ENCODE peak calls at places on chromosomes 2 and 18, in ten cellular contexts. R is GM23248; N is left lung; Q is tibial nerve; A is psoas muscle; U is HCT116; W is OCI-LY7; E is CD8-positive, alpha-beta T cell; K is SK-N-SH; F is cardiac muscle cell. P is an unnamed sample. For H3K4me1, the result is how much of the 10 kb centered on the place peaks cover.

GRCh38 chr2:34215174-34215573 is 616.1 kb upstream of the FAM98A start:
- DNase-seq in U (no peak), W (no peak), E (no peak), A (no peak), Q (no peak), F (no peak), K (no peak), R (no peak), N (no peak), P (no peak)

GRCh38 chr2:9558948-9559381 is 3.3 kb upstream of the ADAM17 start:
- DNase-seq in W (no peak), Q (no peak), U (no peak), R (peak), K (no peak), F (peak), A (no peak), N (no peak), E (no peak), P (no peak)

GRCh38 chr2:17104454-17104853 is 413.8 kb downstream of the RAD51AP2 start:
- DNase-seq in W (no peak), E (no peak), R (peak), K (no peak), F (peak), U (no peak), A (no peak), N (no peak), Q (no peak), P (no peak)

GRCh38 chr2:101500860-101501259 is 25.9 kb upstream of the RFX8 start:
- DNase-seq in W (no peak), Q (no peak), A (no peak), K (no peak), E (no peak), R (peak), N (no peak), F (peak), U (no peak), P (no peak)

GRCh38 chr2:48343571-48344440 is 186.1 kb upstream of the STON1 start:
- DNase-seq in A (no peak), N (no peak), W (no peak), R (peak), E (no peak), Q (no peak), F (peak), K (peak), U (no peak), P (no peak)

GRCh38 chr18:40037386-40037785 is 1917.6 kb upstream of the PIK3C3 start:
- DNase-seq in A (no peak), W (no peak), K (no peak), Q (no peak), E (no peak), F (no peak), U (no peak), N (no peak), R (no peak), P (no peak)

GRCh38 chr2:167944825-167945659 is 302.4 kb downstream of the STK39 start:
- DNase-seq in Q (no peak), F (peak), K (no peak), U (no peak), N (no peak), E (no peak), A (no peak), R (peak), W (no peak), P (no peak)

GRCh38 chr2:16105664-16106281 is 165.4 kb downstream of the MYCN start:
- DNase-seq in K (no peak), U (no peak), A (no peak), Q (no peak), N (no peak), F (no peak), E (no peak), R (no peak), W (no peak), P (peak)

GRCh38 chr2:158297606-158298005 is 158.9 kb downstream of the CCDC148 start:
- DNase-seq in A (no peak), U (no peak), Q (no peak), E (no peak), N (no peak), R (peak), F (peak), W (no peak), K (no peak), P (no peak)

GRCh38 chr2:224982910-224983688 is 59.2 kb downstream of the DOCK10 start:
- DNase-seq in N (peak), R (peak), F (peak), A (peak), Q (no peak), U (no peak), E (peak), K (no peak), W (no peak), P (no peak)

GRCh38 chr2:233148354-233148753 is 88.2 kb downstream of the INPP5D start:
- DNase-seq in E (no peak), K (no peak), Q (no peak), N (no peak), W (no peak), U (no peak), R (no peak), A (no peak), F (no peak), P (no peak)

GRCh38 chr2:69184224-69184623 is 171.2 kb downstream of the ANTXR1 start:
- DNase-seq in N (no peak), W (no peak), R (peak), A (no peak), K (peak), E (no peak), Q (no peak), F (no peak), U (no peak), P (no peak)

GRCh38 chr2:66507673-66508127 is 72.8 kb downstream of the MEIS1 start:
- DNase-seq in W (no peak), U (no peak), N (no peak), E (no peak), K (no peak), R (no peak), A (no peak), F (no peak), Q (no peak), P (peak)

GRCh38 chr18:8849696-8850095 is 144.3 kb downstream of the MTCL1 start:
- DNase-seq in A (no peak), E (no peak), Q (no peak), K (no peak), F (no peak), W (no peak), R (peak), U (no peak), N (no peak), P (no peak)

GRCh38 chr18:22314406-22314805 is 103.3 kb downstream of the CTAGE1 start:
- DNase-seq in A (no peak), K (no peak), N (no peak), W (no peak), F (peak), E (no peak), Q (no peak), R (peak), U (no peak), P (no peak)

GRCh38 chr2:189037518-189037917 is 63.3 kb downstream of the COL3A1 start:
- DNase-seq in Q (no peak), N (no peak), A (no peak), K (no peak), U (no peak), F (peak), E (no peak), R (peak), W (no peak), P (no peak)

GRCh38 chr2:120993661-120994060 is 258.0 kb downstream of the GLI2 start:
- DNase-seq in A (no peak), F (no peak), Q (no peak), W (no peak), U (no peak), N (no peak), R (no peak), E (no peak), K (no peak), P (no peak)

GRCh38 chr2:240141736-240142135 is 1.3 kb upstream of the OTOS start:
- DNase-seq in A (peak), U (no peak), Q (no peak), E (no peak), F (no peak), N (peak), K (no peak), W (no peak), R (no peak), P (no peak)

GRCh38 chr2:182784777-182785176 is 68.7 kb downstream of the DNAJC10 start:
- DNase-seq in W (peak), Q (no peak), K (peak), R (peak), F (peak), E (no peak), N (no peak), U (peak), A (no peak), P (no peak)

GRCh38 chr2:84704505-84705244 is 176.2 kb downstream of the TRABD2A start:
- DNase-seq in A (no peak), U (no peak), K (no peak), W (no peak), F (no peak), N (no peak), E (no peak), R (no peak), Q (no peak), P (no peak)

GRCh38 chr2:200777275-200777674 is 34.4 kb upstream of the BZW1 start:
- DNase-seq in W (no peak), R (no peak), N (no peak), A (no peak), F (no peak), U (no peak), E (no peak), Q (no peak), K (no peak), P (no peak)

GRCh38 chr2:183349046-183349445 is 224.8 kb downstream of the NUP35 start:
- DNase-seq in E (no peak), Q (no peak), U (no peak), A (no peak), W (peak), R (no peak), N (peak), F (no peak), K (no peak), P (no peak)

GRCh38 chr2:119475225-119475856 is 43.7 kb downstream of the TMEM37 start:
- DNase-seq in E (no peak), N (no peak), F (no peak), U (no peak), W (peak), R (no peak), K (no peak), A (no peak), Q (no peak), P (peak)

GRCh38 chr18:910247-910646 is 5.6 kb downstream of the ADCYAP1 start:
- DNase-seq in W (no peak), K (no peak), R (no peak), E (no peak), N (no peak), Q (no peak), U (no peak), F (no peak), A (no peak), P (no peak)

GRCh38 chr2:207771421-207771820 is 1.7 kb upstream of the FZD5 start:
- DNase-seq in R (no peak), W (no peak), E (no peak), A (no peak), N (no peak), K (no peak), F (no peak), U (no peak), Q (no peak), P (no peak)

GRCh38 chr2:26989156-26989555 is 18.7 kb downstream of the MAPRE3 start:
- DNase-seq in F (peak), Q (no peak), K (no peak), U (no peak), A (no peak), W (no peak), E (no peak), N (no peak), R (peak), P (no peak)

GRCh38 chr2:120749506-120750431 is 14.1 kb downstream of the GLI2 start:
- DNase-seq in Q (no peak), F (no peak), K (no peak), U (no peak), W (no peak), A (no peak), N (no peak), E (peak), R (peak), P (peak)

GRCh38 chr2:15307526-15307925 is 253.6 kb downstream of the NBAS start:
- DNase-seq in U (no peak), R (peak), A (no peak), F (no peak), N (no peak), K (no peak), Q (no peak), E (no peak), W (no peak), P (no peak)

GRCh38 chr18:51588616-51589015 is 391.1 kb upstream of the MEX3C start:
- DNase-seq in E (no peak), U (no peak), W (no peak), N (no peak), A (no peak), R (no peak), Q (no peak), F (no peak), K (no peak), P (no peak)

GRCh38 chr2:43075906-43076585 is 150.4 kb downstream of the ZFP36L2 start:
- DNase-seq in A (peak), F (peak), R (peak), E (no peak), U (no peak), K (no peak), N (peak), W (no peak), Q (no peak), P (peak)

GRCh38 chr18:24063121-24063731 is 48.7 kb downstream of the TTC39C start:
- DNase-seq in E (no peak), R (peak), K (no peak), A (no peak), F (peak), W (no peak), N (no peak), U (peak), Q (no peak), P (no peak)

GRCh38 chr2:195639959-195640358 is 17.1 kb upstream of the SLC39A10 start:
- DNase-seq in N (no peak), E (no peak), F (no peak), A (no peak), Q (no peak), R (no peak), W (no peak), U (no peak), K (no peak), P (no peak)

GRCh38 chr2:240933966-240934700 is 28.0 kb downstream of the CROCC2 start:
- DNase-seq in A (peak), E (no peak), F (no peak), W (no peak), R (no peak), U (no peak), K (peak), N (peak), Q (peak), P (peak)

GRCh38 chr2:37246205-37246604 is 14.7 kb downstream of the NDUFAF7 start:
- DNase-seq in K (no peak), R (no peak), N (no peak), W (no peak), E (no peak), A (no peak), Q (no peak), U (no peak), F (no peak), P (no peak)

GRCh38 chr18:62844850-62845643 is 129.7 kb downstream of the PHLPP1 start:
- DNase-seq in U (no peak), K (no peak), R (peak), E (no peak), W (no peak), F (no peak), Q (no peak), N (no peak), A (no peak), P (no peak)

GRCh38 chr2:150091896-150092295 is 395.6 kb downstream of the RND3 start:
- DNase-seq in F (no peak), E (no peak), K (no peak), Q (no peak), U (no peak), A (peak), R (no peak), N (no peak), W (no peak), P (no peak)

GRCh38 chr2:134433469-134433868 is 179.6 kb downstream of the MGAT5 start:
- DNase-seq in K (no peak), U (no peak), Q (no peak), R (no peak), A (no peak), W (no peak), E (no peak), F (no peak), N (no peak), P (no peak)

GRCh38 chr2:31228717-31229116 is 5.2 kb upstream of the EHD3 start:
- DNase-seq in E (no peak), Q (no peak), N (no peak), U (no peak), F (no peak), A (no peak), R (no peak), K (no peak), W (peak), P (peak)

DNA sequence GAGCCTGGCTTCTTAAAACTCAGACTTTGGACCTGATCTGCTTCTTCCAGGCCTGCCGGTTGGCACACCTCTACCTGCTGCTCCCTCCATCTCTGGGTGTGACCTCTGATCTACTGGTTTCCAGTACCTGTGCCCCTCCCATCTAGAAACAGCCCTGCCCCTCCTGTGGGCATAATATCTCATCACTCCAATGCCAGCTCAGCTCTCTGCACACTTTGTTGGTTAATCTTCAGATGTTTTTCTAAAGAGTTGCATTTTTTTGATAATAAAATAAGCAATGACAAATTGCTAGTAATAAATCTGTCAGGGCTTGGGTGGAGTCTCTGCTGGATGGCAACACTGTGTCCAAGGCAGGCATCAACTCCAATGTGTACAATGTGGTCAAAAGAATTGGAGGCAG is 89.6 kb upstream of the PPP1CB start:
- DNase-seq in E (no peak), K (no peak), R (peak), N (no peak), A (no peak), U (no peak), F (no peak), W (no peak), Q (no peak), P (no peak)
- H3K4me1 ChIP-seq in E (under half), K (half or more), R (under half), N (under half), A (half or more), U (under half), F (under half), W (under half), Q (half or more), P (under half)

GRCh38 chr18:13620818-13621445 is 105.4 kb downstream of the FAM210A start:
- DNase-seq in E (no peak), R (no peak), U (no peak), W (no peak), Q (no peak), A (no peak), F (no peak), N (no peak), K (no peak), P (no peak)

GRCh38 chr18:13621886-13622619 is 104.3 kb downstream of the FAM210A start:
- DNase-seq in W (no peak), N (no peak), F (no peak), K (no peak), Q (no peak), U (no peak), R (no peak), A (no peak), E (no peak), P (no peak)

GRCh38 chr18:13622751-13623150 is 103.6 kb downstream of the FAM210A start:
- DNase-seq in K (no peak), A (no peak), R (no peak), U (no peak), Q (no peak), E (no peak), W (no peak), F (no peak), N (no peak), P (no peak)

GRCh38 chr18:13620206-13620672 is 106.1 kb downstream of the FAM210A start:
- DNase-seq in W (no peak), K (no peak), U (no peak), E (no peak), R (no peak), N (no peak), A (no peak), F (no peak), Q (no peak), P (no peak)

DNA sequence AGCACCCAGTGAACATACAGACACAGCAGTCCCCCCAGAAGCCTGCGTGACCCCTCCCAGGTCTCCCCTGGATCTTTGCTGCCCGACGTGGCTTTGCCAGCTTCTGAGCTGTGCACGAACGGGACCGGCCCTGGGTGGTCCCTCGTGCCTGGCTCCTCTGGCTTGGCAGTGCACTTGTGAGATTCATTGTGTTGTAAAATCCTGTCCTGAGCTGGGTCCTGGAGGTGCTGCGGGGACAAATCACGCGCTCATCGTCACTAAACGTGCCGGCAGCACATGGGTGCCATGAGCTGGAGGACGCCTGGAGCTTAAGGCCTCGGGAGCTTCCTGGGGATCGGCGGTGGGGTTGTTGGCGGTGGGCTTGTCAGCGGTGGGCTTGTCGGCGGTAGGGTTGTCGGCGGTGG is 104.9 kb downstream of the FAM210A start:
- DNase-seq in F (no peak), U (no peak), R (no peak), K (no peak), A (no peak), E (no peak), W (no peak), N (no peak), Q (no peak), P (no peak)
- H3K4me1 ChIP-seq in F (under half), U (under half), R (under half), K (under half), A (under half), E (under half), W (under half), N (under half), Q (under half), P (under half)

GRCh38 chr18:79400591-79401381 is 5.1 kb downstream of the NFATC1 start:
- DNase-seq in K (no peak), N (peak), E (peak), R (peak), U (no peak), W (peak), Q (no peak), A (peak), F (no peak), P (no peak)
- H3K4me1 ChIP-seq in K (under half), N (under half), E (half or more), R (under half), U (under half), W (half or more), Q (half or more), A (half or more), F (under half), P (under half)

GRCh38 chr2:55155206-55155605 is 76.9 kb downstream of the CLHC1 start:
- DNase-seq in E (no peak), N (no peak), R (no peak), W (no peak), U (no peak), Q (no peak), K (no peak), A (no peak), F (no peak), P (no peak)
- H3K4me1 ChIP-seq in E (under half), N (under half), R (half or more), W (under half), U (under half), Q (half or more), K (under half), A (under half), F (under half), P (under half)

GRCh38 chr2:45938649-45939511 is 287.4 kb downstream of the PRKCE start:
- DNase-seq in E (no peak), W (no peak), R (peak), K (no peak), U (peak), F (peak), A (peak), N (peak), Q (peak), P (peak)
- H3K4me1 ChIP-seq in E (under half), W (under half), R (half or more), K (under half), U (half or more), F (under half), A (under half), N (under half), Q (under half), P (under half)

GRCh38 chr2:231613054-231613654 is 20.5 kb downstream of the TEX44 start:
- DNase-seq in Q (no peak), W (peak), A (no peak), E (no peak), N (peak), K (no peak), U (no peak), R (peak), F (peak), P (no peak)

GRCh38 chr2:231612199-231613053 is 19.8 kb downstream of the TEX44 start:
- DNase-seq in N (peak), F (peak), E (peak), R (peak), W (peak), K (peak), A (peak), Q (peak), U (peak), P (peak)

GRCh38 chr2:231615058-231615671 is 22.5 kb downstream of the TEX44 start:
- DNase-seq in Q (no peak), E (no peak), A (no peak), W (peak), K (no peak), R (no peak), N (peak), F (no peak), U (no peak), P (peak)

GRCh38 chr2:231613655-231614558 is 21.2 kb downstream of the TEX44 start:
- DNase-seq in W (peak), E (peak), F (peak), R (peak), N (peak), K (peak), U (peak), A (peak), Q (peak), P (peak)

GRCh38 chr2:231614559-231615057 is 21.9 kb downstream of the TEX44 start:
- DNase-seq in R (no peak), A (peak), K (peak), N (peak), Q (no peak), F (no peak), U (no peak), E (peak), W (peak), P (no peak)
- H3K4me1 ChIP-seq in R (under half), A (under half), K (under half), N (under half), Q (under half), F (under half), U (half or more), E (under half), W (half or more), P (under half)

P was measured in endodermal cell.